ENCODE peak calls at places on chromosome 12, in four cellular contexts. One of them, this sample, is unnamed.

GRCh38 chr12:56947633-56948535 is 9.5 kb downstream of the RDH16 start:
- DNase-seq in AG04449: no peak
- DNase-seq in activated CD8-positive, alpha-beta memory T cell treated with anti-CD3 and anti-CD28 coated beads, Interleukin-2, amount 50 U/mL, for 48 hours: peak
- DNase-seq in NCI-H526 treated with DMSO at 0.1 percent for 48 hours: no peak
- DNase-seq in this sample: peak

GRCh38 chr12:132367401-132367851 is 38.0 kb upstream of the GALNT9 start:
- DNase-seq in AG04449: no peak
- DNase-seq in activated CD8-positive, alpha-beta memory T cell treated with anti-CD3 and anti-CD28 coated beads, Interleukin-2, amount 50 U/mL, for 48 hours: no peak
- DNase-seq in NCI-H526 treated with DMSO at 0.1 percent for 48 hours: no peak
- DNase-seq in this sample: no peak

GRCh38 chr12:16437281-16437816 is 89.9 kb downstream of the MGST1 start:
- DNase-seq in AG04449: no peak
- DNase-seq in activated CD8-positive, alpha-beta memory T cell treated with anti-CD3 and anti-CD28 coated beads, Interleukin-2, amount 50 U/mL, for 48 hours: no peak
- DNase-seq in NCI-H526 treated with DMSO at 0.1 percent for 48 hours: no peak
- DNase-seq in this sample: peak

GRCh38 chr12:132872073-132872855 is 15.1 kb downstream of the CHFR start:
- DNase-seq in AG04449: no peak
- DNase-seq in activated CD8-positive, alpha-beta memory T cell treated with anti-CD3 and anti-CD28 coated beads, Interleukin-2, amount 50 U/mL, for 48 hours: no peak
- DNase-seq in NCI-H526 treated with DMSO at 0.1 percent for 48 hours: no peak
- DNase-seq in this sample: no peak

GRCh38 chr12:118061011-118061875 is at the start of gene WSB2:
- DNase-seq in AG04449: no peak
- DNase-seq in activated CD8-positive, alpha-beta memory T cell treated with anti-CD3 and anti-CD28 coated beads, Interleukin-2, amount 50 U/mL, for 48 hours: peak
- DNase-seq in NCI-H526 treated with DMSO at 0.1 percent for 48 hours: peak
- DNase-seq in this sample: peak

GRCh38 chr12:30877110-30877875 is 49.3 kb upstream of the TSPAN11 start:
- DNase-seq in AG04449: no peak
- DNase-seq in activated CD8-positive, alpha-beta memory T cell treated with anti-CD3 and anti-CD28 coated beads, Interleukin-2, amount 50 U/mL, for 48 hours: no peak
- DNase-seq in NCI-H526 treated with DMSO at 0.1 percent for 48 hours: no peak
- DNase-seq in this sample: peak

GRCh38 chr12:5456906-5457305 is 25.0 kb downstream of the NTF3 start:
- DNase-seq in AG04449: peak
- DNase-seq in activated CD8-positive, alpha-beta memory T cell treated with anti-CD3 and anti-CD28 coated beads, Interleukin-2, amount 50 U/mL, for 48 hours: no peak
- DNase-seq in NCI-H526 treated with DMSO at 0.1 percent for 48 hours: no peak
- DNase-seq in this sample: peak

GRCh38 chr12:81896771-81897170 is 137.6 kb upstream of the PPFIA2 start:
- DNase-seq in AG04449: no peak
- DNase-seq in activated CD8-positive, alpha-beta memory T cell treated with anti-CD3 and anti-CD28 coated beads, Interleukin-2, amount 50 U/mL, for 48 hours: peak
- DNase-seq in NCI-H526 treated with DMSO at 0.1 percent for 48 hours: no peak
- DNase-seq in this sample: peak

GRCh38 chr12:12736759-12737676 is 19.9 kb downstream of the CDKN1B start:
- DNase-seq in AG04449: no peak
- DNase-seq in activated CD8-positive, alpha-beta memory T cell treated with anti-CD3 and anti-CD28 coated beads, Interleukin-2, amount 50 U/mL, for 48 hours: no peak
- DNase-seq in NCI-H526 treated with DMSO at 0.1 percent for 48 hours: peak
- DNase-seq in this sample: peak

GRCh38 chr12:50401383-50402155 is 884 bp downstream of the LARP4 start:
- DNase-seq in AG04449: no peak
- DNase-seq in activated CD8-positive, alpha-beta memory T cell treated with anti-CD3 and anti-CD28 coated beads, Interleukin-2, amount 50 U/mL, for 48 hours: peak
- DNase-seq in NCI-H526 treated with DMSO at 0.1 percent for 48 hours: no peak
- DNase-seq in this sample: peak

This sample was measured in GM23338.